ENCODE peak calls at places on chromosome 16, in four cellular contexts. V is IMR-90, Y is heart left ventricle, P is lower leg skin. N is an unnamed sample.

GRCh38 chr16:51524555-51525373 is 373.7 kb upstream of the SALL1 start:
- DNase-seq in V (peak; percentile 75), Y (no peak), P (no peak), N (no peak)

GRCh38 chr16:48054881-48055601 is 100.8 kb downstream of the ABCC12 start:
- DNase-seq in V (peak; percentile 71), Y (no peak), P (peak; percentile 16), N (no peak)

GRCh38 chr16:88733630-88734360 is 27.5 kb downstream of the CTU2 start:
- DNase-seq in V (no peak), Y (no peak), P (no peak), N (no peak)

GRCh38 chr16:57732011-57732410 is 3.6 kb upstream of the KATNB1 start:
- DNase-seq in V (peak; percentile 25), Y (no peak), P (no peak), N (no peak)

GRCh38 chr16:83019963-83020362 is 393.2 kb downstream of the CDH13 start:
- DNase-seq in V (no peak), Y (no peak), P (no peak), N (no peak)

GRCh38 chr16:8241408-8241807 is 348.9 kb downstream of the TMEM114 start:
- DNase-seq in V (no peak), Y (no peak), P (no peak), N (no peak)

GRCh38 chr16:84700518-84701277 is 898 bp downstream of the USP10 start:
- DNase-seq in V (peak; percentile 29), Y (no peak), P (no peak), N (no peak)

GRCh38 chr16:12891836-12892235 is 9.6 kb upstream of the SHISA9 start:
- DNase-seq in V (no peak), Y (no peak), P (no peak), N (no peak)

GRCh38 chr16:48383877-48384304 is 1.3 kb downstream of the SIAH1 start:
- DNase-seq in V (no peak), Y (no peak), P (no peak), N (no peak)

DNA sequence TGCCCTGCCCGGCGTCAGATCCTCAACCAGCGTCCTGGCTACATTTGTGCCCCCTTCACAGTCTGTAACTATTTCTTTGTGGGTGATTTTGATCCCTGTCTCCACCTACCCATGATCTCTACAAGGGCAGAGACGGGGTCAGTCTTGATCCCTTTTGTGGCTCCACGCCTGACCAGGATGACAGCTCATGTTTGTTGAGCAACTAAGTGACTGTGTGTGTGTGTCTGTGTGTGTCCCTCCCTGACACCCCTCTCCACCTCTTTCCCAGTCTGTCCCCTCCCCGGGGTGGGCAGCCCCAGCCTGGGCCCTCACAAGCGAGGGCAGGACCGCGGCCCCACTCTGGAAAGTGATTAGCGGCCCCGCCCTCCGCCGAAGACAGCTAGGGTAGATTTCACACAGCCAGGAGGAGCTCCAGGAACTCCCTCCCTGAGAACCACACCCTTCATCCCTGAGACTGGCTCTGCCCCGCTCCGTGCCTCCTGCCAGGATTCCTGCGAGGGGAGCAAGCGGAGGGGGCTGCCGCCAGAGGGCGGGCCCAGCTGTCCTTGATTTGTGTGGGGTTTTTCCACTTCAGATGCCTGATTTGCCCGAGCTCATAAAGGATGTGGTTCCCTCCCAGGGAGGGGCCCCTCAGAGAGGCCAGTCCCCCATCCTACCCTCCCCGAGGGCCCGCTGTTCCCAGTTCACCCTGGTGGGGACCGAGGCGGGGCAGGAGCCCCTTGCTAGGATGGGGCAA is 5.3 kb upstream of the HS3ST6 start:
- DNase-seq in V (no peak), Y (peak; percentile 71), P (peak; percentile 51), N (no peak)
- TF ChIP-seq CTCF in V (peak; percentile 41), Y (no peak), P (no peak), N (peak; percentile 72)

GRCh38 chr16:31072540-31073072 is 1.4 kb downstream of the ZNF668 start:
- DNase-seq in V (peak; percentile 69), Y (no peak), P (no peak), N (no peak)
- TF ChIP-seq CTCF in V (no peak), Y (no peak), P (no peak), N (no peak)

DNA sequence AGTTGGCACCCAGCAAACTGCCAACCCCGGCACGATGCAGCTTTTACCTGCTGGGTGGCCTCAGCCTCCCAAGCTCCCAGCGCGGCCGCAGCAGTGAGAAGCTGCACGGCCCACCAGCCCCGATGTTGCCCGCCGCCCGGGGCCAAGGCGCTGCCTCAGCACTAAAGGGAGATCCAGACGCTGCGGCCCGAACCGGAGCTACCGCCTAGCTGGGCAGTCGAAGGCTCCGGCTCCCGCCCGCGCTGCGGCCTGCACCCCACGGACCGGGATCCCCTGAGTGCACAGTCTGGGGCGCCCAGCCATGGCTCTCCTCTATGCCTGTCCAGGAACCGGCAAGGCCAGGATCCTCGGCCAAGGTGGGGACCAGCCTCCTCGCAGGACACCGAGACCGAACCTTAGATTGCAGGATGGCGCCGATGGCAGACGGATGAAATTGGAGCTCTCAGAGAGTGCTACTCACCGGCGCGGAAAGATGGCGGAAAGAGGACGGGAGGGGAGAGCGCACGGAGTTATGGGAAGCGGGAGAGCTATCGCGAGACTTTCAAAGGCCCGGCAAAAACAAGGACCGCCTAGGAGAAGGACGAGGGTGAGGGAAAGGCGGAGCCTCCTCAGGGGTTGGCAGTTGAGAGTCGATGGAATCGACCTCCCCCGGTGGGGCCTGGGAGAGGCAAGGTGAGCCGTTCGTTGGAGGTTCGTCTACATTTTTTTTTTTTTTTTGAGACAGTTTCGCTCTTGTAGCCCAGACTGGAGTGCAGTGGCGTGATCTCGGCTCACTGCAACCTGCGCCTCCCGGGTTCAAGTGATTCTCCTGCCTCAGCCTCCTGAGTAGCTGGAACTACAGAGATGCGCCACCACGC is at the start of gene RPS15A:
- DNase-seq in V (peak; percentile 98), Y (peak; percentile 92), P (peak; percentile 95), N (peak; percentile 97)
- TF ChIP-seq CTCF in V (no peak), Y (no peak), P (no peak), N (peak; percentile 11)

DNA sequence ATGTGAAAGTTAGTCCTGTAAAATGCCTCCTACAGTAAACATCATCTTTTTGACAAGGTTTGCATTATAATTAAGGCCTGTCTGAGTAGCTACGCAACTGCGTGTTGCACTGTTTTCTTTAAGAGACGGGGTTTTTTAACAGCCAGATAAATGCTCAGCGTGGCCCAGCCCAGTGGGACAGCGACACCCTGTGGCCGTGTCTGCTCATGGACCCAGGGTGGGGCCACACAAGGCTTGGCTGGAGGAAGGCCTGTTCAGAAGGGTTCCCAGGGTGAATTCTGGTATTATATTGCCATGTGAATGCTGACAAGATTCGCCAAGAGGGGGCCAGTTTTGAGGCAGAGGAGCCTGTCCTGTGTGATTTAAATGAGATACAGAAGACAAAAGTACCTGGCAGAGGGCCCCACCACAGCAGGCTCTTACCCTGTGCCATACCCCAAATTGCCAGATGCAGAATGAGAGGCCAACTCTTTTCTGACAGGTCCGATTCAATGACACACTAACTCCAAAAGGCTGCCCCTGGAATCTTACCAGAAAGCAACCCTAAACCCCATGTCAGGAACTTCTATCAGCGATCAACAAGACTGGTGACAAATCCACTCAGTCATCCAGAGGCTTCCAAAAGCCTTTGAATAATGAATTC is 65.9 kb upstream of the IRX6 start:
- DNase-seq in V (peak; percentile 26), Y (peak; percentile 64), P (peak; percentile 75), N (no peak)
- TF ChIP-seq CTCF in V (peak; percentile 58), Y (peak; percentile 45), P (no peak), N (peak; percentile 78)

GRCh38 chr16:1189455-1189854 is 35.6 kb downstream of the TPSG1 start:
- DNase-seq in V (no peak), Y (no peak), P (no peak), N (no peak)
- TF ChIP-seq CTCF in V (no peak), Y (no peak), P (no peak), N (no peak)

DNA sequence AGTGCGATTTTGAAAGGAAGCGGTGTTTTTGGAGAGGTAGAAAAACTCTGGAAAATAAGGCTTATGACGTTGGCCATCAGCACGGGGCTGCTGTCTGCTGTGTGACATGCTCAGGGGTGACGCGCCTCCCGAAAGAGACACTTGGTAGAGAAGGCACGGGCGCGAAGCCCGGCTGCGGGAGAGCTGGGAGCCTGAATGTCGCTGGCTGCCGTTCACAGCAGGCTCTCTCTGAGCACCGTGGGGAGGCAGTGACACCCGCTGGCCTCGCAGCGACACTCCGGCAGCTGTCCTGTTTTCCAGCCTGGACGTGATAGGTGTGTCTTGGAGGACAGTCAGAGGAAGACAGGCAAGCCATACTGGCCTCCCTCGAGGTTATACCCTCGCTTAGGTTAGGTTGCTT is 759.1 kb upstream of the RBFOX1 start:
- DNase-seq in V (no peak), Y (no peak), P (no peak), N (no peak)
- TF ChIP-seq CTCF in V (no peak), Y (no peak), P (no peak), N (no peak)

GRCh38 chr16:64008131-64008530 is 1113.7 kb downstream of the CDH11 start:
- DNase-seq in V (no peak), Y (no peak), P (no peak), N (no peak)
- TF ChIP-seq CTCF in V (no peak), Y (no peak), P (no peak), N (peak; percentile 69)

GRCh38 chr16:54936086-54936978 is 5.7 kb downstream of the IRX5 start:
- DNase-seq in V (no peak), Y (peak; percentile 71), P (no peak), N (no peak)

GRCh38 chr16:54939537-54940278 is 9.0 kb downstream of the IRX5 start:
- DNase-seq in V (no peak), Y (no peak), P (peak; percentile 13), N (peak; percentile 80)

GRCh38 chr16:54938351-54939346 is 8.0 kb downstream of the IRX5 start:
- DNase-seq in V (no peak), Y (no peak), P (no peak), N (peak; percentile 73)

GRCh38 chr16:54936979-54937672 is 6.5 kb downstream of the IRX5 start:
- DNase-seq in V (no peak), Y (peak; percentile 69), P (peak; percentile 69), N (peak; percentile 72)

GRCh38 chr16:54937673-54938350 is 7.1 kb downstream of the IRX5 start:
- DNase-seq in V (no peak), Y (no peak), P (no peak), N (peak; percentile 72)
- TF ChIP-seq CTCF in V (no peak), Y (no peak), P (no peak), N (peak; percentile 63)